ENCODE peak calls at places on chromosomes 7 and 10, in eight cellular contexts. G is stimulated activated naive CD8-positive, alpha-beta T cell treated with anti-CD3 and anti-CD28 coated beads, Interleukin-15, amount 100 ng/mL, for 72 hours; L is dermis microvascular lymphatic vessel endothelial cell; E is activated CD4-positive, alpha-beta T cell treated with anti-CD3 and anti-CD28 coated beads for 24 hours; Y is effector CD4-positive, alpha-beta T cell; D is cerebellar cortex; R is pons; X is DMS79. K is an unnamed sample.

GRCh38 chr10:132847856-132848255 is 61.9 kb upstream of the NKX6-2 start:
- DNase-seq in G (no peak), X (no peak), D (no peak), E (no peak), Y (no peak), L (no peak), R (no peak), K (no peak)

GRCh38 chr7:158530800-158531609 is 56.6 kb downstream of the PTPRN2 start:
- DNase-seq in G (no peak), L (no peak), X (peak; percentile 49), Y (no peak), E (no peak), D (no peak), R (no peak), K (no peak)

GRCh38 chr10:10661176-10661575 is 356.5 kb upstream of the CELF2 start:
- DNase-seq in X (no peak), R (no peak), D (no peak), Y (no peak), E (no peak), L (no peak), G (no peak), K (no peak)

GRCh38 chr7:156459067-156459466 is 181.5 kb upstream of the RNF32 start:
- DNase-seq in L (no peak), G (no peak), R (no peak), X (no peak), D (no peak), Y (no peak), E (no peak), K (no peak)

GRCh38 chr7:105799006-105799405 is 77.4 kb downstream of the ATXN7L1 start:
- DNase-seq in L (no peak), Y (no peak), R (no peak), E (no peak), G (no peak), D (no peak), X (no peak), K (no peak)

GRCh38 chr7:31744294-31744874 is 57.4 kb downstream of the PPP1R17 start:
- DNase-seq in G (peak; percentile 28), D (peak; percentile 83), R (peak; percentile 85), E (no peak), Y (no peak), X (no peak), L (peak; percentile 80), K (peak; percentile 58)

GRCh38 chr7:13860734-13861133 is 128.7 kb downstream of the ETV1 start:
- DNase-seq in E (no peak), G (no peak), L (no peak), Y (no peak), D (no peak), R (no peak), X (no peak), K (no peak)

GRCh38 chr10:132420469-132421376 is 23.7 kb downstream of the PWWP2B start:
- DNase-seq in G (no peak), R (no peak), D (no peak), E (no peak), Y (no peak), X (no peak), L (no peak), K (peak; percentile 56)

GRCh38 chr7:123725586-123726171 is 23.1 kb downstream of the WASL start:
- DNase-seq in X (no peak), Y (no peak), E (no peak), D (peak; percentile 47), R (no peak), L (no peak), G (no peak), K (no peak)

GRCh38 chr7:7761974-7762769 is 43.8 kb upstream of the RPA3 start:
- DNase-seq in L (peak; percentile 21), Y (no peak), E (no peak), R (peak; percentile 61), G (no peak), X (no peak), D (no peak), K (no peak)